ENCODE peak calls at places on chromosomes 5 and 9, in eight cellular contexts. M is prostate gland, D is AG10803, A is left ventricle myocardium inferior, K is heart left ventricle, W is bronchial epithelial cell, I is fibroblast of pulmonary artery, N is astrocyte of the spinal cord. S is an unnamed sample.

GRCh38 chr5:37208883-37209808 is 40.0 kb downstream of the CPLANE1 start:
- DNase-seq in M (no peak), I (peak; percentile 29), K (peak; percentile 64), W (no peak), A (peak; percentile 32), N (peak; percentile 24), D (peak; percentile 31), S (no peak)

GRCh38 chr9:79246170-79246569 is 325.6 kb upstream of the TLE4 start:
- DNase-seq in D (no peak), A (no peak), I (no peak), K (no peak), N (no peak), M (no peak), W (no peak), S (no peak)

GRCh38 chr9:132823370-132824144 is 54.5 kb downstream of the AK8 start:
- DNase-seq in K (no peak), A (no peak), W (no peak), D (no peak), I (no peak), N (no peak), M (no peak), S (no peak)

GRCh38 chr5:2039180-2039531 is 156.4 kb upstream of the IRX4 start:
- DNase-seq in D (no peak), A (no peak), W (no peak), M (peak; percentile 59), I (no peak), K (no peak), N (no peak), S (no peak)

GRCh38 chr5:176883700-176884570 is 15.2 kb downstream of the HK3 start:
- DNase-seq in N (no peak), D (no peak), K (peak; percentile 42), I (no peak), A (no peak), W (no peak), M (no peak), S (no peak)

GRCh38 chr5:166499452-166500240 is 1791.8 kb upstream of the WWC1 start:
- DNase-seq in I (peak; percentile 2), N (peak; percentile 54), D (no peak), A (no peak), M (no peak), W (no peak), K (no peak), S (no peak)

GRCh38 chr5:44546283-44546682 is 157.1 kb upstream of the FGF10 start:
- DNase-seq in M (no peak), W (no peak), I (no peak), K (no peak), D (peak; percentile 83), N (peak; percentile 5), A (no peak), S (no peak)

GRCh38 chr9:92634712-92635605 is 35.0 kb downstream of the IPPK start:
- DNase-seq in D (peak; percentile 70), A (peak; percentile 76), W (peak; percentile 63), M (peak; percentile 39), N (peak; percentile 79), K (peak; percentile 90), I (peak; percentile 82), S (peak; percentile 31)

GRCh38 chr5:39829479-39829878 is 404.7 kb upstream of the DAB2 start:
- DNase-seq in M (no peak), K (no peak), N (no peak), W (no peak), A (no peak), D (no peak), I (no peak), S (no peak)

GRCh38 chr9:81535542-81536241 is 153.7 kb downstream of the TLE1 start:
- DNase-seq in W (peak; percentile 97), N (no peak), M (no peak), I (peak; percentile 91), D (peak; percentile 16), A (no peak), K (no peak), S (no peak)

GRCh38 chr5:95620030-95620869 is at the start of gene GPR150:
- DNase-seq in K (peak; percentile 82), W (no peak), M (no peak), I (peak; percentile 52), D (peak; percentile 25), N (peak; percentile 23), A (peak; percentile 44), S (peak; percentile 18)

GRCh38 chr9:29100762-29101161 is 1527.5 kb upstream of the C9orf72 start:
- DNase-seq in D (no peak), N (no peak), M (no peak), K (no peak), A (no peak), I (no peak), W (no peak), S (no peak)

GRCh38 chr5:109016300-109016699 is 268.6 kb downstream of the FER start:
- DNase-seq in A (no peak), W (no peak), M (no peak), K (no peak), N (no peak), D (peak; percentile 3), I (peak; percentile 55), S (no peak)

GRCh38 chr9:134631881-134632280 is 9.7 kb upstream of the COL5A1 start:
- DNase-seq in N (no peak), A (no peak), I (no peak), M (no peak), W (no peak), K (peak; percentile 10), D (no peak), S (no peak)

GRCh38 chr9:76835571-76836283 is 70.2 kb downstream of the PRUNE2 start:
- DNase-seq in K (no peak), N (peak; percentile 91), W (peak; percentile 55), D (peak; percentile 92), M (no peak), A (no peak), I (peak; percentile 93), S (no peak)

GRCh38 chr5:61678966-61679365 is 346.9 kb downstream of the ZSWIM6 start:
- DNase-seq in I (no peak), A (no peak), K (no peak), M (no peak), N (no peak), D (no peak), W (no peak), S (no peak)

GRCh38 chr9:109276469-109277440 is 44.1 kb downstream of the EPB41L4B start:
- DNase-seq in I (no peak), M (no peak), K (no peak), D (no peak), W (no peak), A (no peak), N (no peak), S (no peak)

GRCh38 chr9:109274768-109275596 is 45.9 kb downstream of the EPB41L4B start:
- DNase-seq in W (no peak), A (no peak), I (no peak), K (no peak), D (no peak), M (no peak), N (no peak), S (no peak)

GRCh38 chr9:109278848-109279247 is 42.0 kb downstream of the EPB41L4B start:
- DNase-seq in N (no peak), W (no peak), M (no peak), D (no peak), I (no peak), A (no peak), K (no peak), S (no peak)

GRCh38 chr9:109277451-109277850 is 43.4 kb downstream of the EPB41L4B start:
- DNase-seq in N (no peak), K (no peak), I (no peak), A (peak; percentile 39), W (no peak), M (no peak), D (no peak), S (no peak)

GRCh38 chr9:109278216-109278615 is 42.6 kb downstream of the EPB41L4B start:
- DNase-seq in N (no peak), I (no peak), W (no peak), A (no peak), D (no peak), K (no peak), M (no peak), S (no peak)
- H3K4me3 ChIP-seq in N (no peak overlapping the region), I (no peak overlapping the region), W (no peak overlapping the region), A (no peak overlapping the region), D (no peak overlapping the region), K (no peak overlapping the region), M (no peak overlapping the region), S (no peak overlapping the region)

DNA sequence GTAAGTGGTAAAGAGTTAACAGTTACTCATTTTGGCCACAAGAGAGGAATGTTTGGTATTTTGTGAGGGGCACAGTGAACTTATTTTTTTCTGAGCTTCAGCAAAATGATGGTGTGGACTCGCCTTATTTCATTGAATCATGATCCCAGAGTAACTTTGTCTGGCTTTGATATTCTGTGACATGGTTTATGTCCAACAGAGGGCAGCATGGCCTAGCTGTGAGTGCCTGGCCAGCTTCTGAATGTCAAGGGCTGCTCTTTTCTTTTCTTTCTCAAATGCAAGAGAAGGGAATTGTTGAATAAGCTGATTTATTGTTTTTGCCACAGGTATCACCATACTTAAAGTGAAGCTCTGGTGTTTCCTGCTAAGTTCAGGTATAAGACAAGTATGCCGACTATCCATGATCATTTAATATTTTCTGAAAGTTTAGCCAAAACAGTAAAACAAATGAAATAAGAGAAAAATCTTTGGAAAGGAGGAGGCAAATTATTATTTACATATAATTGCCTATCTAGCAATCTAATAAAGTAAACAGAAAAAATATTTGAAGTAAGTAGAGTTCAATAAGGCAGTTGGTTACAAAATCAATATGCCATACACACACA is 31.7 kb downstream of the MRPL22 start:
- DNase-seq in N (peak; percentile 44), K (no peak), M (no peak), A (no peak), W (peak; percentile 43), D (peak; percentile 40), I (peak; percentile 70), S (no peak)
- TF ChIP-seq CTCF in N (peak; percentile 76), K (peak; percentile 50), M (peak; percentile 15), A (peak; percentile 73), W (peak; percentile 72), D (peak; percentile 70), I (peak; percentile 80), S (peak; percentile 42)

GRCh38 chr9:14211564-14211963 is 102.4 kb downstream of the NFIB start:
- DNase-seq in W (no peak), D (no peak), A (no peak), N (no peak), M (no peak), I (no peak), K (no peak), S (no peak)

GRCh38 chr9:14210428-14210827 is 103.5 kb downstream of the NFIB start:
- DNase-seq in W (no peak), I (no peak), K (no peak), N (no peak), M (no peak), A (no peak), D (no peak), S (no peak)

GRCh38 chr9:14212116-14212515 is 101.8 kb downstream of the NFIB start:
- DNase-seq in D (no peak), K (no peak), W (peak; percentile 75), M (no peak), I (no peak), A (no peak), N (peak; percentile 68), S (no peak)

GRCh38 chr9:14207352-14207995 is 106.5 kb downstream of the NFIB start:
- DNase-seq in N (no peak), K (no peak), A (no peak), M (no peak), D (no peak), I (no peak), W (no peak), S (no peak)

GRCh38 chr9:14209399-14209990 is 104.4 kb downstream of the NFIB start:
- DNase-seq in W (no peak), A (no peak), N (peak; percentile 55), K (no peak), M (no peak), I (no peak), D (no peak), S (no peak)
- H3K4me3 ChIP-seq in W (no peak overlapping the region), A (no peak overlapping the region), N (no peak overlapping the region), K (no peak overlapping the region), M (no peak overlapping the region), I (no peak overlapping the region), D (no peak overlapping the region), S (no peak overlapping the region)

GRCh38 chr9:98118640-98119601 is at the start of gene TRIM14:
- DNase-seq in A (peak; percentile 54), K (peak; percentile 84), D (peak; percentile 41), W (peak; percentile 26), I (peak; percentile 56), N (peak; percentile 43), M (peak; percentile 60), S (no peak)
- TF ChIP-seq CTCF in A (peak; percentile 23), K (no peak), D (peak; percentile 23), W (peak; percentile 12), I (peak; percentile 19), N (no peak), M (no peak), S (peak; percentile 31)

S was measured in GM12864.